ENCODE peak calls at places on chromosomes 4 and X, in seven cellular contexts. L is uterus, Y is pancreas, T is NB4, G is HFF-Myc, O is astrocyte, W is mammary epithelial cell. A is an unnamed sample.

GRCh38 chrX:129772796-129773431 is 6.8 kb upstream of the SASH3 start:
- DNase-seq in L (no peak), Y (no peak), T (peak), G (no peak), O (no peak), W (no peak), A (no peak)

GRCh38 chrX:139194571-139195280 is 335.8 kb upstream of the F9 start:
- DNase-seq in L (no peak), Y (peak), T (no peak), G (no peak), O (peak), W (peak), A (no peak)

GRCh38 chr4:180164799-180165198 is 2078.4 kb upstream of the TENM3 start:
- DNase-seq in L (no peak), Y (no peak), T (no peak), G (no peak), O (peak), W (no peak), A (no peak)

GRCh38 chr4:131644619-131645018 is 1504.5 kb upstream of the PCDH10 start:
- DNase-seq in L (no peak), Y (no peak), T (no peak), G (peak), O (no peak), W (peak), A (no peak)

GRCh38 chr4:153497091-153497531 is 31.0 kb downstream of the TMEM131L start:
- DNase-seq in L (no peak), Y (no peak), T (no peak), G (no peak), O (peak), W (peak), A (no peak)

GRCh38 chr4:169110633-169111032 is 100.6 kb upstream of the CBR4 start:
- DNase-seq in L (no peak), Y (no peak), T (no peak), G (no peak), O (peak), W (no peak), A (no peak)

GRCh38 chrX:39996561-39996960 is 101.2 kb downstream of the BCOR start:
- DNase-seq in L (no peak), Y (no peak), T (no peak), G (no peak), O (no peak), W (no peak), A (no peak)

GRCh38 chr4:90317785-90318184 is 190.6 kb downstream of the CCSER1 start:
- DNase-seq in L (no peak), Y (no peak), T (no peak), G (peak), O (peak), W (peak), A (peak)

GRCh38 chr4:185479507-185479971 is 8.0 kb upstream of the CCDC110 start:
- DNase-seq in L (no peak), Y (no peak), T (no peak), G (no peak), O (no peak), W (no peak), A (no peak)

GRCh38 chr4:8607603-8608481 is 15.3 kb downstream of the CPZ start:
- DNase-seq in L (no peak), Y (peak), T (peak), G (no peak), O (no peak), W (no peak), A (no peak)

GRCh38 chr4:15398001-15398400 is 29.8 kb upstream of the C1QTNF7 start:
- DNase-seq in L (no peak), Y (no peak), T (no peak), G (no peak), O (no peak), W (peak), A (peak)

GRCh38 chr4:114237997-114238396 is 258.6 kb upstream of the ARSJ start:
- DNase-seq in L (no peak), Y (no peak), T (no peak), G (no peak), O (no peak), W (no peak), A (no peak)

GRCh38 chr4:139639654-139640053 is 26.0 kb upstream of the MGST2 start:
- DNase-seq in L (no peak), Y (no peak), T (no peak), G (no peak), O (no peak), W (no peak), A (no peak)

GRCh38 chr4:53734584-53735363 is 143.5 kb upstream of the LNX1 start:
- DNase-seq in L (no peak), Y (no peak), T (peak), G (no peak), O (peak), W (peak), A (peak)

GRCh38 chr4:126241631-126242030 is 926.9 kb downstream of the FAT4 start:
- DNase-seq in L (no peak), Y (no peak), T (no peak), G (no peak), O (no peak), W (no peak), A (peak)

GRCh38 chrX:45824471-45824870 is 623.8 kb upstream of the DIPK2B start:
- DNase-seq in L (peak), Y (peak), T (peak), G (peak), O (peak), W (peak), A (peak)

GRCh38 chrX:139932077-139932900 is 564 bp downstream of the ATP11C start:
- DNase-seq in L (peak), Y (peak), T (peak), G (no peak), O (no peak), W (peak), A (peak)

GRCh38 chr4:67918428-67918827 is 34.6 kb upstream of the TMPRSS11D start:
- DNase-seq in L (no peak), Y (no peak), T (no peak), G (no peak), O (no peak), W (peak), A (no peak)
- TF ChIP-seq CTCF in L (no peak), Y (no peak), T (peak), G (peak), O (peak), W (peak), A (peak)

GRCh38 chr4:26857278-26858034 is 3.2 kb upstream of the STIM2 start:
- DNase-seq in L (peak), Y (peak), T (peak), G (no peak), O (peak), W (peak), A (peak)
- TF ChIP-seq CTCF in L (peak), Y (no peak), T (no peak), G (no peak), O (no peak), W (no peak), A (no peak)

DNA sequence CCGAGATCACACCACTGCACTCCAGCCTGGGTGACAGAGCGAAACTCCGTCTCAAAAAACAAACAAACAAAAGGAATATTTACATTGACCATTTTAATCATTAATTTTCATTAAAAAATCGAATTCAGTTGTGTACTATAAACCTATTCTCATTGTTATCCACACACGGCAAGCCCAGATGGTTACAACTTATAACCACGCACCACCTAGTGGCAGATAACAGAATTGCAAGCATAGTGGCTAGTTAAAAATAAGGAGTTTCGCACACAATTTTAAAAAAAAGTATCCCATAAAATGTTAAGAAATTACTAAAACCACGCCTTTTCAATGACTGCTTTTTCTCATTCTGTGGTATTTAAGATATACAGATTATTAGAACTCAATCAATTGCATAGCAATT is 25.4 kb downstream of the MBNL3 start:
- DNase-seq in L (no peak), Y (no peak), T (peak), G (no peak), O (no peak), W (no peak), A (no peak)
- TF ChIP-seq CTCF in L (no peak), Y (peak), T (peak), G (peak), O (peak), W (peak), A (peak)

GRCh38 chr4:37826282-37827029 is at the start of gene PGM2:
- DNase-seq in L (peak), Y (peak), T (peak), G (peak), O (peak), W (peak), A (peak)
- TF ChIP-seq CTCF in L (no peak), Y (no peak), T (no peak), G (no peak), O (no peak), W (no peak), A (no peak)

DNA sequence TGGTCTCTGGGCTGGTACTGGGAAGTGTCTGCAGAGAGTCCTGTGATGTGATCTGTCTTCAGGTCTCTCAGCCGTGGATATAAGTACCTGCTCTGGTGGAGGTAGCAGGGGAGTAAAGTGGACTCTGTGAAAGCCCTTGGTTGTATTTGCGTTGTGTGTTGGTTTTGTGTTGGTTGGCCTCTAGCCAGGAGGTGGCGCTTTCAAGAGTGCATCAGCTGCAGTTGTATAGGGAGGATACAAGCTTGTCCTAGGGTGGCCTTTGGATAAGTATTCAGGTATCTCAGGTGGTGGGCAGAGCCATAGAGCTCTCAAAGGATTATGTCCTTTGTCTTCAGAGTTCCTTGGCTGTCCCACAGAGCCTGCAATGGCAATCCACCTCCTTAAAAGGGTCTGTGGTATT is 111.6 kb downstream of the MAGEB17 start:
- DNase-seq in L (no peak), Y (no peak), T (peak), G (no peak), O (no peak), W (no peak), A (no peak)
- TF ChIP-seq CTCF in L (no peak), Y (no peak), T (peak), G (no peak), O (no peak), W (peak), A (no peak)

DNA sequence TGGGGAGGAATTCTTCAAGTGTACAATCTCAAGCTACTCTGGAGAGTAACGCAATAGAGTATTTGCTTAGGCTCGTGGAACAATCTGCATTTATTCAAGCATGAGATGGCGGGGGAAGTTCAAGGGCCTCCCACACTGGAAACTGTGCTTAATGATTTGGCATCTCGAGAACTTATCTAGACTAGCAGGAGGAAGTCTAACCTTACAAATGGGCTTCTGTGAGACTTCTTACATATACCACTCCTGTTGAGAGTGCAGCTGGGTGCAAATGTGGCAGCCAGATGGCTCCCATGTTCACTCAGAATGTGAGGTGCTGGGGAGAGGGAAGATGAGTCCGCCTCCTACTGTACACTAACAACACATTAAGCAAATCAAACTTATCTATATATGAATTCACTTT is 29.3 kb upstream of the PTPN13 start:
- DNase-seq in L (no peak), Y (no peak), T (peak), G (peak), O (no peak), W (no peak), A (peak)
- TF ChIP-seq CTCF in L (no peak), Y (no peak), T (no peak), G (no peak), O (no peak), W (no peak), A (no peak)

GRCh38 chr4:138062929-138063328 is 179.2 kb downstream of the SLC7A11 start:
- DNase-seq in L (no peak), Y (no peak), T (no peak), G (no peak), O (peak), W (peak), A (peak)
- TF ChIP-seq CTCF in L (no peak), Y (no peak), T (no peak), G (peak), O (peak), W (no peak), A (no peak)

GRCh38 chr4:2182981-2183380 is 58.9 kb downstream of the HAUS3 start:
- DNase-seq in L (no peak), Y (no peak), T (peak), G (no peak), O (no peak), W (no peak), A (no peak)

GRCh38 chr4:2180410-2180809 is 61.5 kb downstream of the HAUS3 start:
- DNase-seq in L (no peak), Y (no peak), T (no peak), G (no peak), O (no peak), W (no peak), A (no peak)

GRCh38 chr4:2183394-2183793 is 58.5 kb downstream of the HAUS3 start:
- DNase-seq in L (no peak), Y (no peak), T (peak), G (no peak), O (no peak), W (no peak), A (no peak)

GRCh38 chr4:2186865-2187172 is 55.1 kb downstream of the HAUS3 start:
- DNase-seq in L (no peak), Y (no peak), T (no peak), G (no peak), O (no peak), W (no peak), A (no peak)

GRCh38 chr4:2186133-2186864 is 55.6 kb downstream of the HAUS3 start:
- DNase-seq in L (no peak), Y (peak), T (peak), G (no peak), O (no peak), W (peak), A (peak)
- TF ChIP-seq CTCF in L (no peak), Y (peak), T (peak), G (peak), O (peak), W (peak), A (peak)

DNA sequence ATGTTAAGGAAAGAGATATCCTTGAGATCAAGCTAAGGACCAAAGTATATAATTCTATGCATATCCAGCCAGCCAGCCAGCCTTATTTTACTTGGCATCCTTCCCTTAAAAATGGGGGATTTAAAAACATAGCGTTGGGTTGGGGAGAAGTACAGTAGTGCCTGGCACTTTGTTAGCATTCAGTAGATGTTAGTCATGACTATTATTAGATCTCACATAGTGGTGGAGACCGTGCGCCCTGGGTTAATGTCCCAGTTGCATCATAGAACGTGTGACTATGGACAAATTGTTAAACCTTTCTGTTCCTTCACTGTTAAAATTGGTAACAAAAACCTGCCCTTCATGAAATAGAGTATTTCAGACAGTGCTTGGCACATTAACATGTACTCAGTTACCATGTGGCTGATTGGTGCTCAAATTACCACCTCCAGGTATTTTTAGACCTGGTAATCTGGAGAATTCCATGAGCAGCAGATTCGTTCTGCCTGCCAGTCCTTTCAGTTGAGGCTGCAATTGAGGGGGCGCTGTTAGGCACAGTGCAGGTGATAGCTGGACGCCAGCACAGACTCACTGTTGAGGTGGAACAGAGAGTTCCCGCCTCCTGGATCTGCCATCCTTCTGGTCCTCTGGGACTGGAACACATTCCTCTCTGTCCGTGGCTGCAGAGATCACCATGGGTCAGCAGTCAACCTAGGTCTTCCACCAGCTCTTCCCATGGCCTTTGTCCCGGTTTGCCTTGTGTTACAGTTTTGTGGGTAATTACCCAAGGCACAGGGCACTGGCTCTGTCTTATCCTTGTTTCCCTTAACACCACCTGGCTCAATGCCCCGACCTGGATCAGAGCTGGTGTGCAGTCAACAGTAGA is 31.7 kb downstream of the RBBP7 start:
- DNase-seq in L (no peak), Y (no peak), T (no peak), G (no peak), O (peak), W (peak), A (peak)
- TF ChIP-seq CTCF in L (no peak), Y (no peak), T (no peak), G (no peak), O (no peak), W (no peak), A (no peak)

GRCh38 chr4:100900134-100900533 is 382.3 kb upstream of the EMCN start:
- DNase-seq in L (no peak), Y (no peak), T (no peak), G (no peak), O (no peak), W (no peak), A (no peak)
- TF ChIP-seq CTCF in L (no peak), Y (no peak), T (no peak), G (no peak), O (no peak), W (no peak), A (no peak)